ENCODE peak calls at places on chromosomes 5 and 9, in nine cellular contexts. One of them, this sample, is unnamed.

GRCh38 chr5:101424530-101425175 is 521.6 kb upstream of the ST8SIA4 start:
- DNase-seq in stomach: no peak
- DNase-seq in CD8-positive, alpha-beta T cell: no peak
- DNase-seq in WERI-Rb-1: no peak
- DNase-seq in prostate gland: no peak
- DNase-seq in transverse colon: no peak
- DNase-seq in AG04450: peak; percentile 11
- DNase-seq in H7: no peak
- DNase-seq in tibial artery: no peak
- DNase-seq in this sample: peak; percentile 68

GRCh38 chr9:97682242-97682641 is 14.9 kb downstream of the XPA start:
- DNase-seq in H7: no peak
- DNase-seq in prostate gland: no peak
- DNase-seq in stomach: no peak
- DNase-seq in tibial artery: no peak
- DNase-seq in transverse colon: no peak
- DNase-seq in WERI-Rb-1: no peak
- DNase-seq in AG04450: no peak
- DNase-seq in CD8-positive, alpha-beta T cell: no peak
- DNase-seq in this sample: no peak

GRCh38 chr5:375336-375920 is 53.9 kb downstream of the AHRR start:
- DNase-seq in tibial artery: no peak
- DNase-seq in AG04450: no peak
- DNase-seq in WERI-Rb-1: no peak
- DNase-seq in stomach: no peak
- DNase-seq in CD8-positive, alpha-beta T cell: peak; percentile 3
- DNase-seq in H7: peak; percentile 51
- DNase-seq in prostate gland: peak; percentile 1
- DNase-seq in transverse colon: no peak
- DNase-seq in this sample: no peak

GRCh38 chr9:19186240-19186639 is 44.3 kb upstream of the DENND4C start:
- DNase-seq in prostate gland: no peak
- DNase-seq in WERI-Rb-1: no peak
- DNase-seq in transverse colon: no peak
- DNase-seq in CD8-positive, alpha-beta T cell: no peak
- DNase-seq in stomach: no peak
- DNase-seq in H7: no peak
- DNase-seq in AG04450: no peak
- DNase-seq in tibial artery: no peak
- DNase-seq in this sample: no peak

GRCh38 chr5:142874537-142874936 is 104.4 kb downstream of the ARHGAP26 start:
- DNase-seq in WERI-Rb-1: no peak
- DNase-seq in AG04450: no peak
- DNase-seq in stomach: peak; percentile 97
- DNase-seq in transverse colon: peak; percentile 95
- DNase-seq in H7: no peak
- DNase-seq in CD8-positive, alpha-beta T cell: no peak
- DNase-seq in tibial artery: peak; percentile 91
- DNase-seq in prostate gland: peak; percentile 80
- DNase-seq in this sample: no peak

GRCh38 chr9:83019246-83019645 is 43.7 kb downstream of the RASEF start:
- DNase-seq in transverse colon: no peak
- DNase-seq in CD8-positive, alpha-beta T cell: no peak
- DNase-seq in AG04450: no peak
- DNase-seq in WERI-Rb-1: no peak
- DNase-seq in stomach: no peak
- DNase-seq in tibial artery: no peak
- DNase-seq in prostate gland: no peak
- DNase-seq in H7: no peak
- DNase-seq in this sample: no peak

GRCh38 chr5:122736086-122736485 is 38.8 kb upstream of the SNX2 start:
- DNase-seq in tibial artery: no peak
- DNase-seq in stomach: no peak
- DNase-seq in prostate gland: no peak
- DNase-seq in H7: no peak
- DNase-seq in transverse colon: no peak
- DNase-seq in CD8-positive, alpha-beta T cell: no peak
- DNase-seq in WERI-Rb-1: no peak
- DNase-seq in AG04450: no peak
- DNase-seq in this sample: no peak

GRCh38 chr9:109250311-109250741 is 70.5 kb downstream of the EPB41L4B start:
- DNase-seq in prostate gland: no peak
- DNase-seq in transverse colon: peak; percentile 50
- DNase-seq in CD8-positive, alpha-beta T cell: no peak
- DNase-seq in H7: no peak
- DNase-seq in stomach: no peak
- DNase-seq in AG04450: no peak
- DNase-seq in WERI-Rb-1: no peak
- DNase-seq in tibial artery: no peak
- DNase-seq in this sample: no peak

GRCh38 chr9:95044731-95045508 is 272.6 kb downstream of the FANCC start:
- DNase-seq in stomach: peak; percentile 77
- DNase-seq in transverse colon: peak; percentile 38
- DNase-seq in AG04450: no peak
- DNase-seq in H7: peak; percentile 90
- DNase-seq in prostate gland: peak; percentile 78
- DNase-seq in tibial artery: no peak
- DNase-seq in CD8-positive, alpha-beta T cell: no peak
- DNase-seq in WERI-Rb-1: no peak
- DNase-seq in this sample: no peak

GRCh38 chr9:135277219-135278201 is 190.0 kb downstream of the OLFM1 start:
- DNase-seq in stomach: no peak
- DNase-seq in AG04450: no peak
- DNase-seq in CD8-positive, alpha-beta T cell: no peak
- DNase-seq in tibial artery: no peak
- DNase-seq in H7: no peak
- DNase-seq in WERI-Rb-1: no peak
- DNase-seq in prostate gland: no peak
- DNase-seq in transverse colon: no peak
- DNase-seq in this sample: no peak
- H3K27me3 ChIP-seq in stomach: no peaks in the 10 kb centered on the region
- H3K27me3 ChIP-seq in AG04450: no peaks in the 10 kb centered on the region
- H3K27me3 ChIP-seq in CD8-positive, alpha-beta T cell: no peaks in the 10 kb centered on the region
- H3K27me3 ChIP-seq in tibial artery: no peaks in the 10 kb centered on the region
- H3K27me3 ChIP-seq in H7: no peaks in the 10 kb centered on the region
- H3K27me3 ChIP-seq in WERI-Rb-1: no peaks in the 10 kb centered on the region
- H3K27me3 ChIP-seq in prostate gland: no peaks in the 10 kb centered on the region
- H3K27me3 ChIP-seq in transverse colon: peaks cover 28% of the 10 kb centered on the region
- H3K27me3 ChIP-seq in this sample: no peaks in the 10 kb centered on the region

GRCh38 chr9:124015091-124015660 is 3.6 kb downstream of the LHX2 start:
- DNase-seq in prostate gland: no peak
- DNase-seq in H7: peak; percentile 86
- DNase-seq in WERI-Rb-1: no peak
- DNase-seq in transverse colon: no peak
- DNase-seq in stomach: no peak
- DNase-seq in AG04450: no peak
- DNase-seq in tibial artery: no peak
- DNase-seq in CD8-positive, alpha-beta T cell: no peak
- DNase-seq in this sample: no peak
- H3K27me3 ChIP-seq in prostate gland: peaks cover 79% of the 10 kb centered on the region
- H3K27me3 ChIP-seq in H7: peaks cover 97% of the 10 kb centered on the region
- H3K27me3 ChIP-seq in WERI-Rb-1: no peaks in the 10 kb centered on the region
- H3K27me3 ChIP-seq in transverse colon: peaks cover 100% of the 10 kb centered on the region
- H3K27me3 ChIP-seq in stomach: peaks cover 100% of the 10 kb centered on the region
- H3K27me3 ChIP-seq in AG04450: peaks cover 92% of the 10 kb centered on the region
- H3K27me3 ChIP-seq in tibial artery: peaks cover 26% of the 10 kb centered on the region
- H3K27me3 ChIP-seq in CD8-positive, alpha-beta T cell: peaks cover 61% of the 10 kb centered on the region
- H3K27me3 ChIP-seq in this sample: peaks cover 97% of the 10 kb centered on the region

GRCh38 chr5:137073192-137073591 is 425.9 kb downstream of the SPOCK1 start:
- DNase-seq in CD8-positive, alpha-beta T cell: no peak
- DNase-seq in WERI-Rb-1: no peak
- DNase-seq in tibial artery: no peak
- DNase-seq in prostate gland: no peak
- DNase-seq in H7: no peak
- DNase-seq in AG04450: no peak
- DNase-seq in stomach: no peak
- DNase-seq in transverse colon: no peak
- DNase-seq in this sample: no peak
- H3K27me3 ChIP-seq in CD8-positive, alpha-beta T cell: no peaks in the 10 kb centered on the region
- H3K27me3 ChIP-seq in WERI-Rb-1: no peaks in the 10 kb centered on the region
- H3K27me3 ChIP-seq in tibial artery: no peaks in the 10 kb centered on the region
- H3K27me3 ChIP-seq in prostate gland: no peaks in the 10 kb centered on the region
- H3K27me3 ChIP-seq in H7: no peaks in the 10 kb centered on the region
- H3K27me3 ChIP-seq in AG04450: no peaks in the 10 kb centered on the region
- H3K27me3 ChIP-seq in stomach: no peaks in the 10 kb centered on the region
- H3K27me3 ChIP-seq in transverse colon: no peaks in the 10 kb centered on the region
- H3K27me3 ChIP-seq in this sample: no peaks in the 10 kb centered on the region

GRCh38 chr9:88828018-88828417 is 163.2 kb upstream of the S1PR3 start:
- DNase-seq in transverse colon: no peak
- DNase-seq in prostate gland: no peak
- DNase-seq in WERI-Rb-1: no peak
- DNase-seq in H7: no peak
- DNase-seq in stomach: no peak
- DNase-seq in tibial artery: no peak
- DNase-seq in AG04450: no peak
- DNase-seq in CD8-positive, alpha-beta T cell: no peak
- DNase-seq in this sample: no peak

GRCh38 chr9:88821749-88822106 is 169.5 kb upstream of the S1PR3 start:
- DNase-seq in CD8-positive, alpha-beta T cell: no peak
- DNase-seq in prostate gland: no peak
- DNase-seq in H7: no peak
- DNase-seq in AG04450: no peak
- DNase-seq in transverse colon: no peak
- DNase-seq in tibial artery: no peak
- DNase-seq in WERI-Rb-1: no peak
- DNase-seq in stomach: no peak
- DNase-seq in this sample: no peak

GRCh38 chr9:88826651-88827245 is 164.5 kb upstream of the S1PR3 start:
- DNase-seq in CD8-positive, alpha-beta T cell: no peak
- DNase-seq in stomach: no peak
- DNase-seq in H7: no peak
- DNase-seq in prostate gland: no peak
- DNase-seq in transverse colon: no peak
- DNase-seq in tibial artery: no peak
- DNase-seq in AG04450: peak; percentile 39
- DNase-seq in WERI-Rb-1: no peak
- DNase-seq in this sample: no peak

GRCh38 chr9:88826181-88826580 is 165.1 kb upstream of the S1PR3 start:
- DNase-seq in AG04450: no peak
- DNase-seq in tibial artery: no peak
- DNase-seq in transverse colon: no peak
- DNase-seq in H7: no peak
- DNase-seq in stomach: no peak
- DNase-seq in WERI-Rb-1: no peak
- DNase-seq in prostate gland: no peak
- DNase-seq in CD8-positive, alpha-beta T cell: no peak
- DNase-seq in this sample: no peak

DNA sequence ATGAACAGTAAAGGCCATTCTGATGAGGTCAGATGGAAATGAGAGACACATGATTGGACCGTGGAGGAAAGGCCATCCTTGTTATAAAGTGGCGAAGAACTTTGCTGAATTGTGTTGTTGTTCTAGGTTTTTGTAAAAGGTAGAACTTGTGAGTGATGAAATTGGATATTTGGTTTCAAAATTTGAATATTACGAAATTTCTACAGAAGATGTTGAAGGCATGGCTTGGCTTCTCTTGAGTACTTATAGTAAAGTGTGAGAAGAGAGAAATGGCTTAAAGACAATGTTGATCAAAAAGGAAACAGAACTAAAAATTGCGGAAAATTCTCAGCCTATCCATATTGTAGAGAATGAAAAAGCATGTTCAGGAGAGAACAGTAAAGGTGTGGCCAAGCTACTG is 166.6 kb upstream of the S1PR3 start:
- DNase-seq in stomach: no peak
- DNase-seq in WERI-Rb-1: no peak
- DNase-seq in transverse colon: no peak
- DNase-seq in AG04450: no peak
- DNase-seq in prostate gland: no peak
- DNase-seq in CD8-positive, alpha-beta T cell: no peak
- DNase-seq in tibial artery: no peak
- DNase-seq in H7: no peak
- DNase-seq in this sample: no peak
- H3K27me3 ChIP-seq in stomach: no peaks in the 10 kb centered on the region
- H3K27me3 ChIP-seq in WERI-Rb-1: no peaks in the 10 kb centered on the region
- H3K27me3 ChIP-seq in transverse colon: no peaks in the 10 kb centered on the region
- H3K27me3 ChIP-seq in AG04450: peaks cover 11% of the 10 kb centered on the region
- H3K27me3 ChIP-seq in prostate gland: no peaks in the 10 kb centered on the region
- H3K27me3 ChIP-seq in CD8-positive, alpha-beta T cell: peaks cover 9% of the 10 kb centered on the region
- H3K27me3 ChIP-seq in tibial artery: no peaks in the 10 kb centered on the region
- H3K27me3 ChIP-seq in H7: no peaks in the 10 kb centered on the region
- H3K27me3 ChIP-seq in this sample: no peaks in the 10 kb centered on the region

GRCh38 chr5:174724484-174725260 is at the start of gene MSX2:
- DNase-seq in H7: peak; percentile 99
- DNase-seq in tibial artery: peak; percentile 82
- DNase-seq in CD8-positive, alpha-beta T cell: no peak
- DNase-seq in AG04450: peak; percentile 64
- DNase-seq in WERI-Rb-1: no peak
- DNase-seq in prostate gland: peak; percentile 94
- DNase-seq in transverse colon: peak; percentile 84
- DNase-seq in stomach: peak; percentile 88
- DNase-seq in this sample: peak; percentile 21
- H3K27me3 ChIP-seq in H7: peaks cover 96% of the 10 kb centered on the region
- H3K27me3 ChIP-seq in tibial artery: no peaks in the 10 kb centered on the region
- H3K27me3 ChIP-seq in CD8-positive, alpha-beta T cell: peaks cover 17% of the 10 kb centered on the region
- H3K27me3 ChIP-seq in AG04450: peaks cover 44% of the 10 kb centered on the region
- H3K27me3 ChIP-seq in WERI-Rb-1: peaks cover 92% of the 10 kb centered on the region
- H3K27me3 ChIP-seq in prostate gland: peaks cover 7% of the 10 kb centered on the region
- H3K27me3 ChIP-seq in transverse colon: peaks cover 99% of the 10 kb centered on the region
- H3K27me3 ChIP-seq in stomach: peaks cover 74% of the 10 kb centered on the region
- H3K27me3 ChIP-seq in this sample: peaks cover 79% of the 10 kb centered on the region

GRCh38 chr5:154470172-154470571 is 7.9 kb downstream of the HAND1 start:
- DNase-seq in WERI-Rb-1: no peak
- DNase-seq in CD8-positive, alpha-beta T cell: no peak
- DNase-seq in transverse colon: no peak
- DNase-seq in H7: no peak
- DNase-seq in prostate gland: no peak
- DNase-seq in AG04450: no peak
- DNase-seq in stomach: no peak
- DNase-seq in tibial artery: no peak
- DNase-seq in this sample: no peak
- H3K27me3 ChIP-seq in WERI-Rb-1: no peaks in the 10 kb centered on the region
- H3K27me3 ChIP-seq in CD8-positive, alpha-beta T cell: peaks cover 37% of the 10 kb centered on the region
- H3K27me3 ChIP-seq in transverse colon: peaks cover 75% of the 10 kb centered on the region
- H3K27me3 ChIP-seq in H7: peaks cover 81% of the 10 kb centered on the region
- H3K27me3 ChIP-seq in prostate gland: peaks cover 43% of the 10 kb centered on the region
- H3K27me3 ChIP-seq in AG04450: peaks cover 62% of the 10 kb centered on the region
- H3K27me3 ChIP-seq in stomach: peaks cover 55% of the 10 kb centered on the region
- H3K27me3 ChIP-seq in tibial artery: peaks cover 8% of the 10 kb centered on the region
- H3K27me3 ChIP-seq in this sample: peaks cover 54% of the 10 kb centered on the region

DNA sequence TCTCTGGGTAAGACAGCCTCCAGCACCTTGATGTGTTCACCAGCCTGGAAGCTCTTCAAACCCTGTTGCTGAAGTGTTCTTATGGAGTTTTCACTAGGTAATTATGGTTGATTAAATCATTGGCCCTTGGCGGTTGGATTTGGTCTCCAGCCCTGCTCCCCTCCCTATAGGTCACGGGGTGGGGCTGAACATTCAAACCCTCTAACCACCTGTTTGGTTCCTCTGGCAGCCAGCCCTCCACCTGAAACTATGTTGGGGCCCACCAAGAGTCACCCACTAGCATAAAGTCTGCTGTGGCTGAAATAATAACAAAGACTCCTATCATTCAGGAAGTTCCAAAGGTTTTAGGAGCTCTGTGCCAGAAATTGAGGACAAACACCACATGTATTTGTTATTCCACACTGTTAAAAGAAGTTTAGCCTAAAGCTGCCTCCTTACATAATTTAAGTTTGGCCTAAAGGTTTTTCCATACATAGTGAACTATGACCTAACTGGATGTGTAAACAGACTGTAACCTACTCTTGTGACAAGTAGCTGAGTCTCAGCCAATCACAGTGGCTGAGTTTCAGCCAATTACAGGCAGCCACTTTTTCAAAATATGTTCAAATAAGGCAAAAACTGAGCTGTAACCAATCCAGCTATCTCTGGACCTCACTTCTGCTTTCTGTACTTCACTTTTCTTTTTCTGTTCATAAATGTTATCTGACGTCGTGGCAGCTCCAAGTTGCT is 34.8 kb downstream of the TMEM252 start:
- DNase-seq in transverse colon: no peak
- DNase-seq in AG04450: no peak
- DNase-seq in WERI-Rb-1: no peak
- DNase-seq in tibial artery: no peak
- DNase-seq in H7: no peak
- DNase-seq in prostate gland: no peak
- DNase-seq in CD8-positive, alpha-beta T cell: no peak
- DNase-seq in stomach: no peak
- DNase-seq in this sample: no peak
- H3K27me3 ChIP-seq in transverse colon: no peaks in the 10 kb centered on the region
- H3K27me3 ChIP-seq in AG04450: no peaks in the 10 kb centered on the region
- H3K27me3 ChIP-seq in WERI-Rb-1: peaks cover 44% of the 10 kb centered on the region
- H3K27me3 ChIP-seq in tibial artery: no peaks in the 10 kb centered on the region
- H3K27me3 ChIP-seq in H7: peaks cover 71% of the 10 kb centered on the region
- H3K27me3 ChIP-seq in prostate gland: no peaks in the 10 kb centered on the region
- H3K27me3 ChIP-seq in CD8-positive, alpha-beta T cell: peaks cover 3% of the 10 kb centered on the region
- H3K27me3 ChIP-seq in stomach: no peaks in the 10 kb centered on the region
- H3K27me3 ChIP-seq in this sample: no peaks in the 10 kb centered on the region

This sample was measured in kidney epithelial cell.